ENCODE peak calls at places on chromosomes 1 and 21, in nine cellular contexts. K is NCI-H774; F is CD4-positive, CD25-positive, alpha-beta regulatory T cell; M is NCI-H1105 treated with DMSO at 0.1 percent for 48 hours; X is NCI-H446; Q is fibroblast of mammary gland; O is tibial nerve; Z is AG09319; L is stimulated activated CD4-positive, alpha-beta T cell treated with anti-CD3 and anti-CD28 coated beads, Interleukin-2, amount 100 ng/mL, for 4 hours. V is an unnamed sample.

GRCh38 chr1:226872455-226872854 is 2.0 kb downstream of the PSEN2 start:
- DNase-seq in M (no peak), X (no peak), L (no peak), Z (no peak), K (no peak), Q (no peak), F (no peak), O (no peak), V (no peak)

GRCh38 chr21:43193088-43193650 is 24.4 kb downstream of the CRYAA start:
- DNase-seq in Q (no peak), M (no peak), L (no peak), F (no peak), Z (no peak), K (no peak), O (peak), X (no peak), V (no peak)

GRCh38 chr1:78779831-78780230 is 130.2 kb downstream of the IFI44 start:
- DNase-seq in Z (no peak), O (no peak), L (no peak), M (no peak), Q (peak), F (no peak), X (no peak), K (no peak), V (no peak)

GRCh38 chr1:92352856-92353255 is 54.0 kb downstream of the RPAP2 start:
- DNase-seq in F (no peak), L (no peak), X (no peak), O (no peak), M (no peak), K (no peak), Z (no peak), Q (no peak), V (no peak)

GRCh38 chr1:209850342-209850979 is 22.7 kb downstream of the UTP25 start:
- DNase-seq in Z (no peak), O (no peak), X (peak), F (no peak), K (no peak), M (peak), Q (peak), L (peak), V (no peak)

GRCh38 chr1:201709564-201710295 is 119.2 kb upstream of the IPO9 start:
- DNase-seq in X (peak), F (peak), Q (peak), Z (no peak), M (peak), O (peak), K (peak), L (peak), V (peak)

GRCh38 chr21:45468971-45469272 is 64.0 kb downstream of the COL18A1 start:
- DNase-seq in M (no peak), F (no peak), O (no peak), X (no peak), Q (no peak), K (no peak), Z (no peak), L (no peak), V (no peak)

GRCh38 chr21:33976082-33976979 is 60.7 kb upstream of the ATP5PO start:
- DNase-seq in M (no peak), Z (peak), Q (peak), O (no peak), K (no peak), F (peak), L (peak), X (no peak), V (peak)